ENCODE peak calls at places on chromosome 1, in nine cellular contexts. B is lower leg skin; K is stimulated activated CD8-positive, alpha-beta memory T cell treated with anti-CD3 and anti-CD28 coated beads, Interleukin-12 subunit alpha, Interleukin-12 subunit beta, amount 100 ng/mL, for 1 hour; N is M059J; Y is GM10248; A is cardiac fibroblast; I is tibial artery; D is stimulated activated CD4-positive, alpha-beta T cell treated with anti-CD3 and anti-CD28 coated beads, TNF-alpha, amount 100 ng/mL, for 24 hours; V is GM23248. L is an unnamed sample.
A peak's percentile ranks its signal among the peaks of the same experiment; 100 is the strongest.

GRCh38 chr1:43134068-43134467 is 38.0 kb downstream of the EBNA1BP2 start:
- DNase-seq in N (no peak), B (no peak), D (no peak), K (no peak), A (no peak), V (no peak), Y (no peak), I (no peak), L (no peak)

GRCh38 chr1:201347498-201348210 is 29.8 kb downstream of the TNNT2 start:
- DNase-seq in I (no peak), V (no peak), Y (no peak), D (no peak), N (no peak), A (no peak), K (no peak), B (no peak), L (no peak)

GRCh38 chr1:94727846-94728715 is 92.1 kb upstream of the SLC44A3 start:
- DNase-seq in I (no peak), A (peak; percentile 95), Y (no peak), N (peak; percentile 97), K (no peak), B (no peak), D (no peak), V (peak; percentile 95), L (no peak)

GRCh38 chr1:11678442-11678841 is 2.5 kb downstream of the MAD2L2 start:
- DNase-seq in I (no peak), B (no peak), K (no peak), D (no peak), N (no peak), Y (no peak), V (no peak), A (no peak), L (no peak)

GRCh38 chr1:207084701-207085180 is 3.9 kb upstream of the C4BPB start:
- DNase-seq in D (peak; percentile 37), I (no peak), N (peak; percentile 74), V (peak; percentile 63), Y (peak; percentile 65), K (peak; percentile 40), B (peak; percentile 34), A (peak; percentile 71), L (no peak)

GRCh38 chr1:201676061-201676644 is 137.2 kb downstream of the NAV1 start:
- DNase-seq in K (no peak), Y (no peak), A (peak; percentile 33), N (peak; percentile 74), V (peak; percentile 47), B (no peak), D (no peak), I (no peak), L (no peak)

GRCh38 chr1:117367769-117368059 is 465 bp downstream of the MAN1A2 start:
- DNase-seq in K (no peak), Y (no peak), I (no peak), A (no peak), B (no peak), D (no peak), V (no peak), N (no peak), L (no peak)

GRCh38 chr1:21313886-21314796 is 23.9 kb upstream of the ECE1 start:
- DNase-seq in I (peak; percentile 87), K (no peak), Y (no peak), N (no peak), V (peak; percentile 68), A (no peak), D (no peak), B (no peak), L (no peak)

GRCh38 chr1:159945483-159946241 is at the start of gene IGSF9:
- DNase-seq in I (peak; percentile 77), B (peak; percentile 84), K (peak; percentile 64), V (peak; percentile 74), Y (peak; percentile 61), A (peak; percentile 38), N (peak; percentile 72), D (peak; percentile 44), L (no peak)

GRCh38 chr1:22680736-22681135 is 27.7 kb downstream of the C1QB start:
- DNase-seq in Y (no peak), B (no peak), I (no peak), V (no peak), A (no peak), K (no peak), D (no peak), N (no peak), L (no peak)

GRCh38 chr1:28301368-28302174 is 27.3 kb upstream of the MED18 start:
- DNase-seq in Y (no peak), I (no peak), A (no peak), N (peak; percentile 87), D (no peak), K (no peak), B (no peak), V (peak; percentile 28), L (no peak)

GRCh38 chr1:9293512-9294439 is 1.1 kb downstream of the SPSB1 start:
- DNase-seq in D (no peak), B (no peak), N (peak; percentile 44), Y (peak; percentile 43), V (peak; percentile 64), A (no peak), K (no peak), I (no peak), L (no peak)

GRCh38 chr1:2290595-2291510 is 62.7 kb downstream of the SKI start:
- DNase-seq in V (peak; percentile 99), A (peak; percentile 99), I (peak; percentile 93), K (peak; percentile 60), N (peak; percentile 99), B (peak; percentile 89), Y (peak; percentile 70), D (peak; percentile 63), L (peak; percentile 50)

GRCh38 chr1:205313681-205314308 is 7.8 kb downstream of the NUAK2 start:
- DNase-seq in V (no peak), I (peak; percentile 70), N (peak; percentile 80), K (no peak), Y (peak; percentile 65), B (no peak), D (no peak), A (peak; percentile 80), L (peak; percentile 48)

GRCh38 chr1:165369255-165369848 is 12.8 kb upstream of the LMX1A start:
- DNase-seq in N (peak; percentile 37), B (peak; percentile 40), K (peak; percentile 32), Y (peak; percentile 64), D (peak; percentile 24), V (peak; percentile 75), I (no peak), A (peak; percentile 53), L (no peak)

GRCh38 chr1:57232500-57232899 is 191.4 kb downstream of the DAB1 start:
- DNase-seq in N (peak; percentile 11), K (no peak), B (no peak), A (no peak), I (no peak), V (peak; percentile 10), Y (no peak), D (no peak), L (no peak)

L was measured in GM12878.